ENCODE peak calls at places on chromosome 3, in seven cellular contexts. C is progenitor cell of endocrine pancreas, U is NCI-H345, Z is body of pancreas, N is HAP-1, W is aorta, H is activated T-cell treated with anti-CD3 and anti-CD28 coated beads for 48 hours. V is an unnamed sample.

GRCh38 chr3:188180114-188180513 is 26.2 kb downstream of the LPP start:
- DNase-seq in C (no peak), U (no peak), Z (no peak), N (no peak), W (no peak), H (no peak), V (no peak)

GRCh38 chr3:13580256-13581023 is 31.5 kb downstream of the FBLN2 start:
- DNase-seq in C (no peak), U (no peak), Z (no peak), N (no peak), W (no peak), H (no peak), V (no peak)

GRCh38 chr3:156681003-156681402 is 6.6 kb downstream of the TIPARP start:
- DNase-seq in C (no peak), U (peak; percentile 34), Z (peak; percentile 56), N (peak; percentile 63), W (no peak), H (no peak), V (peak; percentile 45)

GRCh38 chr3:170962426-170962825 is 54.0 kb upstream of the EIF5A2 start:
- DNase-seq in C (no peak), U (no peak), Z (no peak), N (no peak), W (no peak), H (no peak), V (no peak)

GRCh38 chr3:198106265-198106664 is 146.2 kb downstream of the LMLN start:
- DNase-seq in C (no peak), U (no peak), Z (no peak), N (no peak), W (no peak), H (no peak), V (no peak)

GRCh38 chr3:15708882-15709677 is 88.7 kb downstream of the ANKRD28 start:
- DNase-seq in C (no peak), U (no peak), Z (no peak), N (no peak), W (no peak), H (no peak), V (no peak)

GRCh38 chr3:66376568-66376967 is 124.3 kb downstream of the LRIG1 start:
- DNase-seq in C (no peak), U (no peak), Z (peak; percentile 72), N (no peak), W (no peak), H (no peak), V (no peak)

GRCh38 chr3:127112796-127113570 is 79.9 kb upstream of the PRR23E start:
- DNase-seq in C (no peak), U (no peak), Z (no peak), N (no peak), W (no peak), H (no peak), V (no peak)

GRCh38 chr3:167861649-167862048 is 126.1 kb downstream of the SERPINI1 start:
- DNase-seq in C (no peak), U (no peak), Z (no peak), N (peak; percentile 16), W (no peak), H (no peak), V (no peak)

GRCh38 chr3:185958626-185959025 is 20.8 kb upstream of the TRA2B start:
- DNase-seq in C (no peak), U (no peak), Z (no peak), N (no peak), W (no peak), H (no peak), V (no peak)

GRCh38 chr3:188627652-188628051 is 473.7 kb downstream of the LPP start:
- DNase-seq in C (no peak), U (no peak), Z (no peak), N (no peak), W (no peak), H (no peak), V (no peak)

GRCh38 chr3:196192036-196193001 is 18.9 kb downstream of the ZDHHC19 start:
- DNase-seq in C (no peak), U (no peak), Z (no peak), N (no peak), W (peak; percentile 66), H (no peak), V (no peak)